ENCODE peak calls at places on chromosome 14, in seven cellular contexts. D is lower lobe of right lung, L is body of pancreas, S is uterus, V is sigmoid colon, H is GM12878, O is brain microvascular endothelial cell. K is an unnamed sample.

GRCh38 chr14:59305231-59305630 is 116.8 kb downstream of the DAAM1 start:
- DNase-seq in D (no peak), L (no peak), S (no peak), V (no peak), H (no peak), O (no peak), K (no peak)

GRCh38 chr14:78975734-78976133 is 805.6 kb downstream of the NRXN3 start:
- DNase-seq in D (no peak), L (no peak), S (no peak), V (no peak), H (no peak), O (no peak), K (no peak)

GRCh38 chr14:83483063-83483462 is 1949.4 kb upstream of the SEL1L start:
- DNase-seq in D (no peak), L (no peak), S (no peak), V (no peak), H (no peak), O (peak), K (no peak)

GRCh38 chr14:61720302-61720677 is 25.0 kb downstream of the HIF1A start:
- DNase-seq in D (no peak), L (no peak), S (no peak), V (no peak), H (no peak), O (no peak), K (no peak)

GRCh38 chr14:58560208-58560607 is 77.6 kb upstream of the DACT1 start:
- DNase-seq in D (no peak), L (no peak), S (no peak), V (no peak), H (no peak), O (no peak), K (peak)

GRCh38 chr14:85195872-85196477 is 334.0 kb upstream of the FLRT2 start:
- DNase-seq in D (no peak), L (no peak), S (no peak), V (no peak), H (no peak), O (peak), K (no peak)

GRCh38 chr14:92717571-92718042 is 30.8 kb downstream of the LGMN start:
- DNase-seq in D (no peak), L (no peak), S (no peak), V (peak), H (no peak), O (peak), K (no peak)

GRCh38 chr14:47276931-47277330 is 398.5 kb downstream of the MDGA2 start:
- DNase-seq in D (no peak), L (no peak), S (no peak), V (no peak), H (no peak), O (no peak), K (no peak)

GRCh38 chr14:68682166-68683103 is 110.4 kb downstream of the ZFP36L1 start:
- DNase-seq in D (no peak), L (no peak), S (peak), V (peak), H (peak), O (peak), K (peak)

GRCh38 chr14:49961270-49962222 is 68.7 kb downstream of the ARF6 start:
- DNase-seq in D (no peak), L (no peak), S (no peak), V (no peak), H (no peak), O (no peak), K (no peak)

GRCh38 chr14:88518592-88519512 is 36.0 kb downstream of the PTPN21 start:
- DNase-seq in D (no peak), L (no peak), S (no peak), V (no peak), H (no peak), O (peak), K (peak)

GRCh38 chr14:75452900-75453816 is 25.3 kb downstream of the JDP2 start:
- DNase-seq in D (peak), L (peak), S (peak), V (peak), H (no peak), O (peak), K (peak)

GRCh38 chr14:54761835-54762234 is 140.8 kb downstream of the GCH1 start:
- DNase-seq in D (no peak), L (no peak), S (no peak), V (no peak), H (no peak), O (no peak), K (no peak)

GRCh38 chr14:100849432-100849831 is 23.5 kb downstream of the MEG3 start:
- DNase-seq in D (no peak), L (no peak), S (no peak), V (no peak), H (no peak), O (no peak), K (no peak)
- H3K4me3 ChIP-seq in D (no peak), L (no peak), S (no peak), V (no peak), H (no peak), O (no peak), K (no peak)

GRCh38 chr14:72024043-72024407 is 91.8 kb downstream of the RGS6 start:
- DNase-seq in D (no peak), L (peak), S (no peak), V (no peak), H (peak), O (peak), K (no peak)

GRCh38 chr14:72024504-72024903 is 92.3 kb downstream of the RGS6 start:
- DNase-seq in D (no peak), L (no peak), S (no peak), V (no peak), H (peak), O (no peak), K (no peak)

GRCh38 chr14:72023128-72024042 is 91.2 kb downstream of the RGS6 start:
- DNase-seq in D (no peak), L (no peak), S (no peak), V (no peak), H (peak), O (no peak), K (no peak)
- H3K4me3 ChIP-seq in D (no peak), L (no peak), S (no peak), V (no peak), H (no peak), O (no peak), K (no peak)

GRCh38 chr14:95137804-95138167 is 19.5 kb downstream of the DICER1 start:
- DNase-seq in D (no peak), L (no peak), S (no peak), V (no peak), H (no peak), O (no peak), K (no peak)
- H3K4me3 ChIP-seq in D (no peak), L (no peak), S (no peak), V (no peak), H (no peak), O (no peak), K (no peak)

DNA sequence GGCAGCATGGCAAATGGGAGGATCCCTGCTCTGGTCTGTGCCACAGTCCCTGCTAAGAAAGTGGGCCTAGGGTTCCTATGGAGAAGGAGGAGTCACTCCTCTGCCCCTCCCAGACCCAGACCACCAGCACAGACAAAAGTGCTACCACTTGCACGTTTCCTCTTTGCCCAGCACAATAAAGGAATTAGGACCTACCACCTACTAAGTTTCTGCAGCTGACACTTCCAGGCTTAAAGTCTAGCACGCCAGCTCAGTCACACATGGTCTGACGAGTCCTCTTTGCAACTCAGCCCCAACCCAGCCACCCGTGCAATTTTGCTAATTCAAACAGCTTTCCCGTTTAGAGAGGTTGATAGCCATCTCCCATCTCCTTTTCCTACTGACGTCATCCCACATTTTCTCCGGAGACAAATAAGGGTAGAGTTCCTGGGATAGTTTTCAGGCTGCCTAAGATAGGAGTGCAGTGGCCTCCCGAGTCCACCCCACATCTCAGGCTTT is 66.2 kb upstream of the PTGR2 start:
- DNase-seq in D (no peak), L (no peak), S (peak), V (peak), H (no peak), O (peak), K (peak)
- H3K4me3 ChIP-seq in D (peak), L (no peak), S (peak), V (peak), H (peak), O (peak), K (peak)

DNA sequence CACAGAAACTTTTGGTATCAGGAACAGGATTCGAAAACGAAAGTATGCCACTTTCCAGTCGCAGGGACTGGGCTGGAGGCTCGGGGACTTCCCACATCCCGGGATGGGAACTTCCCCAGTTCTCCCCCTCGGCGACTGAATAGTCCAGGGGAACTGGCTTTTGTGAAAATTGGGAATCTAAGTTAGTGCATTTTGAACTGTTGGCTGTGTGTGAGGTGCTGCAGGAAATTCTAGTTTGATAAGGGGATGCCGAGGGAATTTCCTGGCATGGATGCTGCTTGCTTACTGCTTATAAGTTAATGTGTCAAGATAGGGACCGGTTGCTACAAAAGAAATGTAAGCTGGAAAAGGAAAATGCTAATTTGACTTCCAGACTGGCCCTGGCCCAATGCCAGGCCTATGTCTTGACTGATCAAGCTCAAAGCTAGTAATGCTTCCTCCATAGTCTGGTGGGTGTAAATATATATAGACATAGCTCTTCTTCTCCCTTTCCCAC is 73.4 kb upstream of the EIF5 start:
- DNase-seq in D (peak), L (peak), S (peak), V (peak), H (no peak), O (peak), K (no peak)
- H3K4me3 ChIP-seq in D (peak), L (no peak), S (peak), V (peak), H (no peak), O (peak), K (peak)

DNA sequence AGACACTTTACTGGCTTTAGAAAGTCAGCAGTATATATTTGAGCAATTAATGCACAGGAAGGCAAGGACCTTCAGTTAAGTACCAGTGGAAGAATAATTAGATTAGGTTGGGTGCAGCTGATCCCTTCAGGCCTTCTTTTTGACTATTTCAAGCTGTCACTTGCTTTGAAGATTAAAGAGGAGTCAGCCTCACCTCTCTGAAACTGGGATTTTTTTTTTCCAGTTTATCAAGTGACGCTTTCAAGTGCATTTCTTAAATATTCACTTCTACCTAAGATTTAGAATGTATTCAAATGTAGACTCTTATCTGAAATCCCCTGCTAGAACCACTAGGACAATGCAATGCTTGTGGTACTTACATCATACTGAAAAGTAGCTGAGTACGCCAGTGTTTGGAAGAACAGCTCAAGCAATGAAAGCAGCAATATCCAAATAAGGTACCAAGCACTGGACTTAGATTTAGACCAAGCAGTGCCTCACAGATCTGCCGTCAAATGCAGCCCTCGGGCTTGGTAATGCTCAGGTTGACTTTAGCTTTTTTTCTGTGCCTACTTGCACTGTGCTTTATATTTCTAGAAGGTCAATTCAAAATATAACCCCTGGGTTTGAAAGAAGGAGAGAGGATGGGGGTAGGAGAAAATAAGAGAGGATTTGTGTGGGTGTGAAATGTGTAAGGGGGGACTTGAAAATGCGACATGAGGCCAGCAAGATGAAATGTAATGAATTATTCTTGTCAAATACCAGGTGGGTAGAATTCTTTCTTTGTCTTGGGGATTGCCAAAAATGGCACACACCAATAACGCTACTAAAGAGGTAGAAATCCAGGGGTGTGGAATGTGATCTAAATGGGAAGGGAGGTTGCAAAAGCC is 3.7 kb upstream of the FERMT2 start:
- DNase-seq in D (no peak), L (no peak), S (peak), V (peak), H (no peak), O (peak), K (peak)
- H3K4me3 ChIP-seq in D (no peak), L (no peak), S (no peak), V (peak), H (no peak), O (no peak), K (no peak)

GRCh38 chr14:104143071-104143470 is 4.7 kb downstream of the KIF26A start:
- DNase-seq in D (no peak), L (no peak), S (no peak), V (peak), H (no peak), O (no peak), K (no peak)

GRCh38 chr14:104143521-104144452 is 5.4 kb downstream of the KIF26A start:
- DNase-seq in D (no peak), L (no peak), S (no peak), V (peak), H (no peak), O (no peak), K (no peak)

GRCh38 chr14:104145826-104146642 is 7.6 kb downstream of the KIF26A start:
- DNase-seq in D (no peak), L (no peak), S (no peak), V (peak), H (no peak), O (no peak), K (no peak)

GRCh38 chr14:104144911-104145825 is 6.8 kb downstream of the KIF26A start:
- DNase-seq in D (peak), L (no peak), S (no peak), V (peak), H (no peak), O (no peak), K (no peak)

GRCh38 chr14:104144453-104144790 is 6.0 kb downstream of the KIF26A start:
- DNase-seq in D (no peak), L (no peak), S (no peak), V (no peak), H (no peak), O (no peak), K (no peak)
- H3K4me3 ChIP-seq in D (no peak), L (no peak), S (no peak), V (no peak), H (no peak), O (no peak), K (no peak)

K was measured in skeletal muscle cell.